ENCODE peak calls at places on chromosomes 13 and 19, in five cellular contexts. G is retinal pigment epithelial cell, X is fibroblast of the aortic adventitia, M is left ventricle myocardium inferior, K is brain microvascular endothelial cell. P is an unnamed sample.

GRCh38 chr19:34316741-34317241 is 48.2 kb upstream of the GPI start:
- DNase-seq in G (no peak), K (peak), X (no peak), M (no peak), P (no peak)

GRCh38 chr19:48311384-48311783 is 14.0 kb upstream of the EMP3 start:
- DNase-seq in M (no peak), G (no peak), K (no peak), X (no peak), P (no peak)

GRCh38 chr13:50740052-50740741 is 103.3 kb downstream of the DLEU7 start:
- DNase-seq in M (no peak), X (no peak), G (no peak), K (no peak), P (no peak)

GRCh38 chr19:1690570-1691307 is 38.3 kb upstream of the TCF3 start:
- DNase-seq in X (no peak), M (no peak), G (no peak), K (no peak), P (peak)

GRCh38 chr19:55229789-55230182 is 1.2 kb upstream of the TMEM86B start:
- DNase-seq in M (no peak), G (no peak), K (no peak), X (no peak), P (no peak)

GRCh38 chr13:98977568-98978270 is at the start of gene DOCK9:
- DNase-seq in X (peak), K (peak), G (peak), M (peak), P (no peak)

GRCh38 chr19:18589380-18590272 is 1.0 kb downstream of the REX1BD start:
- DNase-seq in M (peak), X (peak), K (peak), G (no peak), P (no peak)

GRCh38 chr19:1935484-1936208 is 5.3 kb upstream of the CSNK1G2 start:
- DNase-seq in G (no peak), M (no peak), K (no peak), X (peak), P (no peak)

GRCh38 chr13:91450913-91451312 is 52.5 kb downstream of the GPC5 start:
- DNase-seq in M (no peak), K (no peak), G (no peak), X (no peak), P (no peak)

GRCh38 chr13:35923347-35923746 is 207.8 kb downstream of the DCLK1 start:
- DNase-seq in K (peak), X (peak), M (peak), G (peak), P (no peak)

GRCh38 chr13:44158055-44158655 is 215.5 kb upstream of the SERP2 start:
- DNase-seq in G (no peak), X (no peak), M (no peak), K (no peak), P (no peak)

GRCh38 chr13:43077446-43077845 is 54.1 kb downstream of the DNAJC15 start:
- DNase-seq in G (no peak), X (no peak), K (no peak), M (no peak), P (no peak)

GRCh38 chr19:8357007-8357521 is 6.9 kb upstream of the ANGPTL4 start:
- DNase-seq in X (peak), G (no peak), K (peak), M (no peak), P (no peak)

GRCh38 chr13:93867481-93867880 is 612.0 kb downstream of the DCT start:
- DNase-seq in K (no peak), M (no peak), X (no peak), G (no peak), P (no peak)

GRCh38 chr19:31548941-31549340 is 199.7 kb upstream of the TSHZ3 start:
- DNase-seq in M (peak), X (peak), K (peak), G (no peak), P (no peak)

GRCh38 chr13:97142452-97142851 is 79.7 kb upstream of the MBNL2 start:
- DNase-seq in K (peak), X (no peak), G (no peak), M (peak), P (no peak)

GRCh38 chr19:38388310-38389100 is at the start of gene SPRED3:
- DNase-seq in M (no peak), G (no peak), X (no peak), K (no peak), P (no peak)

GRCh38 chr19:14476663-14477401 is 1.7 kb upstream of the PTGER1 start:
- DNase-seq in G (no peak), X (peak), K (peak), M (no peak), P (no peak)

GRCh38 chr13:48580185-48580803 is 47.4 kb upstream of the RCBTB2 start:
- DNase-seq in X (peak), M (peak), G (no peak), K (peak), P (no peak)

GRCh38 chr19:33501957-33502356 is 19.6 kb downstream of the PEPD start:
- DNase-seq in X (no peak), M (no peak), G (no peak), K (no peak), P (no peak)

GRCh38 chr13:79966039-79966438 is 374.9 kb downstream of the SPRY2 start:
- DNase-seq in K (no peak), X (peak), M (no peak), G (no peak), P (no peak)

GRCh38 chr19:35296644-35297514 is 4.9 kb downstream of the MAG start:
- DNase-seq in K (no peak), G (no peak), X (no peak), M (no peak), P (no peak)

GRCh38 chr13:43127103-43127817 is 103.9 kb downstream of the DNAJC15 start:
- DNase-seq in K (no peak), G (no peak), X (no peak), M (no peak), P (no peak)

GRCh38 chr19:34662919-34663318 is 14.0 kb downstream of the SCGB2B2 start:
- DNase-seq in G (no peak), M (no peak), K (no peak), X (no peak), P (no peak)

GRCh38 chr19:2462635-2463421 is 6.1 kb upstream of the LMNB2 start:
- DNase-seq in M (peak), K (peak), G (peak), X (peak), P (no peak)

GRCh38 chr13:51588406-51588949 is 4.2 kb downstream of the WDFY2 start:
- DNase-seq in X (no peak), K (no peak), M (no peak), G (no peak), P (no peak)

GRCh38 chr13:39336207-39336606 is 266.8 kb downstream of the LHFPL6 start:
- DNase-seq in G (no peak), X (no peak), M (no peak), K (no peak), P (no peak)

GRCh38 chr19:20167020-20167644 is at the start of gene ZNF486:
- DNase-seq in M (peak), G (peak), K (peak), X (peak), P (peak)

GRCh38 chr19:3899531-3900294 is 19.2 kb downstream of the ATCAY start:
- DNase-seq in M (no peak), K (no peak), G (peak), X (peak), P (no peak)

GRCh38 chr19:41546386-41546789 is 29.6 kb upstream of the CEACAM21 start:
- DNase-seq in X (no peak), M (no peak), K (no peak), G (no peak), P (no peak)
- H3K4me3 ChIP-seq in X (no peak), M (no peak), K (no peak), G (no peak), P (peak)

GRCh38 chr19:41929536-41930071 is 1.4 kb upstream of the ERFL start:
- DNase-seq in K (no peak), G (no peak), X (no peak), M (no peak), P (no peak)

GRCh38 chr19:41933131-41933458 is 4.8 kb upstream of the ERFL start:
- DNase-seq in K (no peak), G (no peak), M (no peak), X (no peak), P (no peak)

GRCh38 chr19:41930322-41930722 is 2.1 kb upstream of the ERFL start:
- DNase-seq in M (no peak), K (no peak), G (no peak), X (no peak), P (no peak)

GRCh38 chr19:41932259-41933130 is 4.2 kb upstream of the ERFL start:
- DNase-seq in G (no peak), K (no peak), M (no peak), X (no peak), P (no peak)

DNA sequence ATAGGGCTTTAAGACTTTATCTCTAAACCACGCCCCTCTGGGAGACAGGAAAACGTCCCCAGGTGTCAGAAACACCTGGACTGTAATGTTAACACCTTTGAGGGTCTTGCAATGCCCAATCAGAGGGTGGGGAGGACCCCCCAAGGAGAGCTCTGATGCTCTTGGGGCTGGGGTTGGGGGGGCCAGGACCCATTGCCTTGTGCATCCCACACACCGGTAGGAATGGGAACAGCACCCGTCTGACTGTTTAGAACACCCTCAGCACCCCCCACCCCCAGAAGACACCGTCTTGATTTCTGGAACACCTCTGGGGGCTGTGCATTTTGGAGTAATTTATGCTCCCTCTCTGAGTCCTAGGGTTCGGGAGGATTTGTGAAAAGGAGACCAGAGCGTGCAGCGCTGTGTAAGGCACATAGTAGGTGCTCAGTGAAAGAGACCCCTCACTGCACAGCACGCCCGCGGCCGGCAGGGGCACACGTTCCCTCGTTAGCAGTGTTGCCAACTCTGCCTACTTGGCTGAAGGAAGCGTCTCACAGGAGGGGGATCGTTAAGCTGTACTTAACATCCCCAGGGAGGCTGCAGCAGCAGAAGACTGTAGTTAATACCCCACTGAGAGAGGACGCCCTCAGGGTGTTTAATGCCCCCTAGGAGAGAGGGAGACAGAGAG is 2.8 kb upstream of the ERFL start:
- DNase-seq in K (no peak), G (no peak), M (no peak), X (no peak), P (no peak)
- TF ChIP-seq CTCF in K (peak), G (peak), M (peak), X (peak), P (peak)

DNA sequence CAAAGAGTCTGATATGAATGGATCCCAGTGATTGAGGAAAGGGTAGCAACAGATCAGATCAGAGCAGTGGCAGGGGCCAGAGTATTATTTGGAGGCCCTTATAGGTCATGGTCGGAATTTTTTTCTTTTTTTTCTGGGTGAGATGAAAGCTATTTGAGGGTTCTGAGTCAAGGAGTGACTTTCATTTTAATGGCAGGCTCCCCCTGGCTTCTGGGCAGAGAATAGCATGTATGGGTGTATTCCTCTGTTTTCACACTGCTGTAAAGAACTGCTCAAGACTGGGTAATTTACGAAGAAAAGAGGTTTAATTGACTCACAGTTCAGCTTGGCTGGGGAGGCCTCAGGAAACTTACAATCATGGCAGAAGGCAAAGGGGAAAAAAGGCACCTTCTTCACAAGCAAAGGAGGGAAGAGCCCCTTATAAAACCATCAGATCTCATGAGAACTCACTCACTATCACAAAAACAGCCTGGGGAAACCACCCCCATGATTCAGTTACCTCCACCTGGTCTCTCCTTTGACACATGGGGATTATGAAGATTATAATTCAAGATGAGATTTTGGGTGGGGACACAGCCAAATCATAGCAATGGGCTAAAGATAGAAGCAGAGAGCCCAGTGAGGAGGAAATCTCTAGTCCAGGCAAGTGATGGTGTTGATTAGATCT is 3.0 kb upstream of the SLC6A16 start:
- DNase-seq in K (peak), M (no peak), X (peak), G (no peak), P (no peak)
- H3K4me3 ChIP-seq in K (no peak), M (no peak), X (no peak), G (no peak), P (no peak)

DNA sequence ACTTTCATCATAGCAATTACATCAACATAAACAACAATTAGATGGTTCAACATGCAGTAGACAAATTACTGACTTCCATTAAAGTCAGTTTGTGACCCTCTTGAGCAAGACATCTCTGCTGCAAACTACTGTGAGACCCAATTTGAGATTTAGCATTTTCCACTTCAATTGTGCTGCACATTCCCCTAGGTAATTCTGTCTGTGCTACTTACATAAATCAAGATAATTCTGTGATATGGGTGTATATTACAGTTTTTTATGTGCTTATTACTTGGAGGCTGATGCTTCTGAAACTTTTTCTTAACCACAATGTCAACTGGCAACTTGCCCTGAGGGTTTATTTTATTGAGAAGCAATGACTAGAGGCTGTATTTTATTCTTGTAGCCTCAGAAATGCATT is 1714.4 kb downstream of the OLFM4 start:
- DNase-seq in G (no peak), X (no peak), M (no peak), K (no peak), P (no peak)
- TF ChIP-seq CTCF in G (no peak), X (no peak), M (no peak), K (no peak), P (no peak)

P was measured in GM06990.